ENCODE peak calls at places on chromosomes 13 and 19, in ten cellular contexts. One of them, this sample, is unnamed.
A peak's percentile ranks its signal among the peaks of the same experiment; 100 is the strongest.

GRCh38 chr19:29917911-29918310 is 24.1 kb upstream of the URI1 start:
- DNase-seq in HFF-Myc: no peak
- DNase-seq in AG09319: no peak
- DNase-seq in ascending aorta: no peak
- DNase-seq in cardiac muscle cell: no peak
- DNase-seq in cerebellum: no peak
- DNase-seq in HTR-8/SVneo: no peak
- DNase-seq in T-helper 2 cell: no peak
- DNase-seq in stimulated activated CD8-positive, alpha-beta memory T cell treated with anti-CD3 and anti-CD28 coated beads, Interleukin-7, amount 100 ng/mL, for 1 hour: no peak
- DNase-seq in hypothalamus: no peak
- DNase-seq in this sample: no peak

GRCh38 chr19:45253396-45254027 is 2.4 kb downstream of the MARK4 start:
- DNase-seq in cardiac muscle cell: peak; percentile 32
- DNase-seq in AG09319: no peak
- DNase-seq in ascending aorta: no peak
- DNase-seq in hypothalamus: no peak
- DNase-seq in T-helper 2 cell: peak; percentile 6
- DNase-seq in HFF-Myc: no peak
- DNase-seq in cerebellum: no peak
- DNase-seq in HTR-8/SVneo: no peak
- DNase-seq in stimulated activated CD8-positive, alpha-beta memory T cell treated with anti-CD3 and anti-CD28 coated beads, Interleukin-7, amount 100 ng/mL, for 1 hour: no peak
- DNase-seq in this sample: no peak

GRCh38 chr13:106915146-106915545 is 347.2 kb upstream of the ARGLU1 start:
- DNase-seq in cardiac muscle cell: no peak
- DNase-seq in HTR-8/SVneo: no peak
- DNase-seq in HFF-Myc: no peak
- DNase-seq in ascending aorta: no peak
- DNase-seq in T-helper 2 cell: no peak
- DNase-seq in AG09319: no peak
- DNase-seq in cerebellum: no peak
- DNase-seq in hypothalamus: no peak
- DNase-seq in stimulated activated CD8-positive, alpha-beta memory T cell treated with anti-CD3 and anti-CD28 coated beads, Interleukin-7, amount 100 ng/mL, for 1 hour: no peak
- DNase-seq in this sample: no peak

GRCh38 chr19:19342086-19343015 is 21.7 kb downstream of the MAU2 start:
- DNase-seq in cardiac muscle cell: peak; percentile 70
- DNase-seq in cerebellum: peak; percentile 61
- DNase-seq in ascending aorta: peak; percentile 70
- DNase-seq in AG09319: no peak
- DNase-seq in stimulated activated CD8-positive, alpha-beta memory T cell treated with anti-CD3 and anti-CD28 coated beads, Interleukin-7, amount 100 ng/mL, for 1 hour: no peak
- DNase-seq in T-helper 2 cell: no peak
- DNase-seq in HTR-8/SVneo: peak; percentile 74
- DNase-seq in HFF-Myc: no peak
- DNase-seq in hypothalamus: no peak
- DNase-seq in this sample: no peak

GRCh38 chr13:59750860-59751259 is 412.9 kb downstream of the DIAPH3 start:
- DNase-seq in AG09319: peak; percentile 67
- DNase-seq in cerebellum: peak; percentile 57
- DNase-seq in cardiac muscle cell: peak; percentile 75
- DNase-seq in hypothalamus: no peak
- DNase-seq in T-helper 2 cell: no peak
- DNase-seq in stimulated activated CD8-positive, alpha-beta memory T cell treated with anti-CD3 and anti-CD28 coated beads, Interleukin-7, amount 100 ng/mL, for 1 hour: no peak
- DNase-seq in HTR-8/SVneo: no peak
- DNase-seq in ascending aorta: no peak
- DNase-seq in HFF-Myc: peak; percentile 49
- DNase-seq in this sample: no peak

GRCh38 chr13:82747331-82747730 is 1134.9 kb downstream of the SLITRK1 start:
- DNase-seq in ascending aorta: no peak
- DNase-seq in HTR-8/SVneo: no peak
- DNase-seq in cerebellum: no peak
- DNase-seq in stimulated activated CD8-positive, alpha-beta memory T cell treated with anti-CD3 and anti-CD28 coated beads, Interleukin-7, amount 100 ng/mL, for 1 hour: no peak
- DNase-seq in AG09319: no peak
- DNase-seq in T-helper 2 cell: no peak
- DNase-seq in HFF-Myc: no peak
- DNase-seq in hypothalamus: no peak
- DNase-seq in cardiac muscle cell: no peak
- DNase-seq in this sample: no peak

GRCh38 chr13:83286737-83287136 is 595.5 kb downstream of the SLITRK1 start:
- DNase-seq in HFF-Myc: peak; percentile 22
- DNase-seq in ascending aorta: no peak
- DNase-seq in T-helper 2 cell: no peak
- DNase-seq in hypothalamus: no peak
- DNase-seq in AG09319: no peak
- DNase-seq in cardiac muscle cell: peak; percentile 15
- DNase-seq in HTR-8/SVneo: no peak
- DNase-seq in cerebellum: no peak
- DNase-seq in stimulated activated CD8-positive, alpha-beta memory T cell treated with anti-CD3 and anti-CD28 coated beads, Interleukin-7, amount 100 ng/mL, for 1 hour: no peak
- DNase-seq in this sample: no peak

GRCh38 chr13:75165543-75166230 is 316.3 kb downstream of the TBC1D4 start:
- DNase-seq in HTR-8/SVneo: no peak
- DNase-seq in HFF-Myc: no peak
- DNase-seq in ascending aorta: no peak
- DNase-seq in AG09319: no peak
- DNase-seq in cerebellum: no peak
- DNase-seq in T-helper 2 cell: no peak
- DNase-seq in cardiac muscle cell: no peak
- DNase-seq in hypothalamus: no peak
- DNase-seq in stimulated activated CD8-positive, alpha-beta memory T cell treated with anti-CD3 and anti-CD28 coated beads, Interleukin-7, amount 100 ng/mL, for 1 hour: no peak
- DNase-seq in this sample: no peak

GRCh38 chr13:94057618-94058017 is 421.9 kb downstream of the DCT start:
- DNase-seq in T-helper 2 cell: no peak
- DNase-seq in cardiac muscle cell: peak; percentile 29
- DNase-seq in cerebellum: no peak
- DNase-seq in AG09319: no peak
- DNase-seq in HTR-8/SVneo: no peak
- DNase-seq in ascending aorta: no peak
- DNase-seq in stimulated activated CD8-positive, alpha-beta memory T cell treated with anti-CD3 and anti-CD28 coated beads, Interleukin-7, amount 100 ng/mL, for 1 hour: no peak
- DNase-seq in hypothalamus: no peak
- DNase-seq in HFF-Myc: no peak
- DNase-seq in this sample: no peak

GRCh38 chr19:29266603-29267002 is 53.7 kb upstream of the UQCRFS1 start:
- DNase-seq in hypothalamus: no peak
- DNase-seq in ascending aorta: no peak
- DNase-seq in AG09319: no peak
- DNase-seq in HFF-Myc: no peak
- DNase-seq in stimulated activated CD8-positive, alpha-beta memory T cell treated with anti-CD3 and anti-CD28 coated beads, Interleukin-7, amount 100 ng/mL, for 1 hour: no peak
- DNase-seq in HTR-8/SVneo: no peak
- DNase-seq in cardiac muscle cell: no peak
- DNase-seq in cerebellum: no peak
- DNase-seq in T-helper 2 cell: no peak
- DNase-seq in this sample: no peak

GRCh38 chr13:105814219-105814901 is 721.1 kb downstream of the EFNB2 start:
- DNase-seq in HFF-Myc: no peak
- DNase-seq in T-helper 2 cell: no peak
- DNase-seq in cardiac muscle cell: no peak
- DNase-seq in stimulated activated CD8-positive, alpha-beta memory T cell treated with anti-CD3 and anti-CD28 coated beads, Interleukin-7, amount 100 ng/mL, for 1 hour: no peak
- DNase-seq in ascending aorta: no peak
- DNase-seq in hypothalamus: no peak
- DNase-seq in HTR-8/SVneo: no peak
- DNase-seq in AG09319: no peak
- DNase-seq in cerebellum: no peak
- DNase-seq in this sample: no peak

GRCh38 chr13:34587586-34587985 is 354.5 kb upstream of the NBEA start:
- DNase-seq in HTR-8/SVneo: no peak
- DNase-seq in AG09319: no peak
- DNase-seq in cardiac muscle cell: peak; percentile 35
- DNase-seq in stimulated activated CD8-positive, alpha-beta memory T cell treated with anti-CD3 and anti-CD28 coated beads, Interleukin-7, amount 100 ng/mL, for 1 hour: no peak
- DNase-seq in ascending aorta: no peak
- DNase-seq in hypothalamus: no peak
- DNase-seq in T-helper 2 cell: no peak
- DNase-seq in HFF-Myc: peak; percentile 5
- DNase-seq in cerebellum: no peak
- DNase-seq in this sample: no peak

GRCh38 chr19:55491546-55492360 is 3.5 kb downstream of the SSC5D start:
- DNase-seq in ascending aorta: no peak
- DNase-seq in stimulated activated CD8-positive, alpha-beta memory T cell treated with anti-CD3 and anti-CD28 coated beads, Interleukin-7, amount 100 ng/mL, for 1 hour: no peak
- DNase-seq in cardiac muscle cell: no peak
- DNase-seq in AG09319: no peak
- DNase-seq in HFF-Myc: no peak
- DNase-seq in hypothalamus: no peak
- DNase-seq in T-helper 2 cell: no peak
- DNase-seq in HTR-8/SVneo: no peak
- DNase-seq in cerebellum: no peak
- DNase-seq in this sample: no peak

GRCh38 chr19:37218592-37218935 is 550 bp downstream of the ZNF383 start:
- DNase-seq in ascending aorta: no peak
- DNase-seq in hypothalamus: no peak
- DNase-seq in HTR-8/SVneo: no peak
- DNase-seq in T-helper 2 cell: no peak
- DNase-seq in cerebellum: no peak
- DNase-seq in AG09319: no peak
- DNase-seq in HFF-Myc: peak; percentile 6
- DNase-seq in stimulated activated CD8-positive, alpha-beta memory T cell treated with anti-CD3 and anti-CD28 coated beads, Interleukin-7, amount 100 ng/mL, for 1 hour: no peak
- DNase-seq in cardiac muscle cell: no peak
- DNase-seq in this sample: no peak

GRCh38 chr13:74070065-74070464 is 64.1 kb downstream of the KLF12 start:
- DNase-seq in hypothalamus: no peak
- DNase-seq in stimulated activated CD8-positive, alpha-beta memory T cell treated with anti-CD3 and anti-CD28 coated beads, Interleukin-7, amount 100 ng/mL, for 1 hour: no peak
- DNase-seq in AG09319: no peak
- DNase-seq in HFF-Myc: no peak
- DNase-seq in cerebellum: no peak
- DNase-seq in cardiac muscle cell: no peak
- DNase-seq in HTR-8/SVneo: no peak
- DNase-seq in T-helper 2 cell: no peak
- DNase-seq in ascending aorta: no peak
- DNase-seq in this sample: peak; percentile 33

GRCh38 chr13:95480131-95480545 is 72.4 kb upstream of the CLDN10 start:
- DNase-seq in stimulated activated CD8-positive, alpha-beta memory T cell treated with anti-CD3 and anti-CD28 coated beads, Interleukin-7, amount 100 ng/mL, for 1 hour: no peak
- DNase-seq in AG09319: no peak
- DNase-seq in cerebellum: no peak
- DNase-seq in cardiac muscle cell: peak; percentile 68
- DNase-seq in HFF-Myc: no peak
- DNase-seq in HTR-8/SVneo: no peak
- DNase-seq in hypothalamus: no peak
- DNase-seq in ascending aorta: peak; percentile 67
- DNase-seq in T-helper 2 cell: no peak
- DNase-seq in this sample: no peak

GRCh38 chr19:13012390-13012689 is 17.1 kb downstream of the NFIX start:
- DNase-seq in ascending aorta: no peak
- DNase-seq in hypothalamus: no peak
- DNase-seq in AG09319: no peak
- DNase-seq in cerebellum: no peak
- DNase-seq in cardiac muscle cell: no peak
- DNase-seq in stimulated activated CD8-positive, alpha-beta memory T cell treated with anti-CD3 and anti-CD28 coated beads, Interleukin-7, amount 100 ng/mL, for 1 hour: no peak
- DNase-seq in T-helper 2 cell: no peak
- DNase-seq in HTR-8/SVneo: no peak
- DNase-seq in HFF-Myc: no peak
- DNase-seq in this sample: no peak

GRCh38 chr13:43783820-43784219 is 3.0 kb downstream of the ENOX1 start:
- DNase-seq in ascending aorta: no peak
- DNase-seq in HTR-8/SVneo: no peak
- DNase-seq in cardiac muscle cell: peak; percentile 67
- DNase-seq in cerebellum: no peak
- DNase-seq in T-helper 2 cell: no peak
- DNase-seq in AG09319: no peak
- DNase-seq in hypothalamus: no peak
- DNase-seq in stimulated activated CD8-positive, alpha-beta memory T cell treated with anti-CD3 and anti-CD28 coated beads, Interleukin-7, amount 100 ng/mL, for 1 hour: no peak
- DNase-seq in HFF-Myc: no peak
- DNase-seq in this sample: no peak

GRCh38 chr13:43546260-43546659 is 240.5 kb downstream of the ENOX1 start:
- DNase-seq in cerebellum: peak; percentile 7
- DNase-seq in HFF-Myc: no peak
- DNase-seq in hypothalamus: no peak
- DNase-seq in ascending aorta: no peak
- DNase-seq in stimulated activated CD8-positive, alpha-beta memory T cell treated with anti-CD3 and anti-CD28 coated beads, Interleukin-7, amount 100 ng/mL, for 1 hour: no peak
- DNase-seq in cardiac muscle cell: peak; percentile 59
- DNase-seq in HTR-8/SVneo: no peak
- DNase-seq in AG09319: no peak
- DNase-seq in T-helper 2 cell: no peak
- DNase-seq in this sample: no peak

GRCh38 chr13:64369121-64369520 is 2861.0 kb downstream of the PCDH9 start:
- DNase-seq in HFF-Myc: no peak
- DNase-seq in T-helper 2 cell: no peak
- DNase-seq in cerebellum: no peak
- DNase-seq in HTR-8/SVneo: no peak
- DNase-seq in stimulated activated CD8-positive, alpha-beta memory T cell treated with anti-CD3 and anti-CD28 coated beads, Interleukin-7, amount 100 ng/mL, for 1 hour: no peak
- DNase-seq in hypothalamus: no peak
- DNase-seq in AG09319: no peak
- DNase-seq in ascending aorta: no peak
- DNase-seq in cardiac muscle cell: peak; percentile 6
- DNase-seq in this sample: no peak

GRCh38 chr13:52617070-52618060 is 24.9 kb upstream of the HNRNPA1L2 start:
- DNase-seq in HTR-8/SVneo: peak; percentile 75
- DNase-seq in HFF-Myc: peak; percentile 76
- DNase-seq in ascending aorta: peak; percentile 91
- DNase-seq in AG09319: peak; percentile 49
- DNase-seq in T-helper 2 cell: peak; percentile 76
- DNase-seq in hypothalamus: no peak
- DNase-seq in cardiac muscle cell: peak; percentile 90
- DNase-seq in stimulated activated CD8-positive, alpha-beta memory T cell treated with anti-CD3 and anti-CD28 coated beads, Interleukin-7, amount 100 ng/mL, for 1 hour: peak; percentile 63
- DNase-seq in cerebellum: peak; percentile 87
- DNase-seq in this sample: peak; percentile 68

GRCh38 chr19:19562665-19563347 is 24.7 kb downstream of the CILP2 start:
- DNase-seq in hypothalamus: no peak
- DNase-seq in AG09319: no peak
- DNase-seq in cardiac muscle cell: no peak
- DNase-seq in HFF-Myc: no peak
- DNase-seq in HTR-8/SVneo: no peak
- DNase-seq in cerebellum: no peak
- DNase-seq in ascending aorta: no peak
- DNase-seq in T-helper 2 cell: no peak
- DNase-seq in stimulated activated CD8-positive, alpha-beta memory T cell treated with anti-CD3 and anti-CD28 coated beads, Interleukin-7, amount 100 ng/mL, for 1 hour: no peak
- DNase-seq in this sample: no peak

GRCh38 chr13:27605610-27606200 is 14.6 kb downstream of the LNX2 start:
- DNase-seq in cerebellum: no peak
- DNase-seq in ascending aorta: no peak
- DNase-seq in hypothalamus: no peak
- DNase-seq in T-helper 2 cell: no peak
- DNase-seq in cardiac muscle cell: peak; percentile 22
- DNase-seq in stimulated activated CD8-positive, alpha-beta memory T cell treated with anti-CD3 and anti-CD28 coated beads, Interleukin-7, amount 100 ng/mL, for 1 hour: no peak
- DNase-seq in HFF-Myc: no peak
- DNase-seq in AG09319: no peak
- DNase-seq in HTR-8/SVneo: no peak
- DNase-seq in this sample: no peak

GRCh38 chr13:113854238-113855011 is 9.5 kb downstream of the GAS6 start:
- DNase-seq in T-helper 2 cell: no peak
- DNase-seq in ascending aorta: no peak
- DNase-seq in hypothalamus: no peak
- DNase-seq in HFF-Myc: no peak
- DNase-seq in cardiac muscle cell: peak; percentile 41
- DNase-seq in cerebellum: no peak
- DNase-seq in AG09319: no peak
- DNase-seq in HTR-8/SVneo: no peak
- DNase-seq in stimulated activated CD8-positive, alpha-beta memory T cell treated with anti-CD3 and anti-CD28 coated beads, Interleukin-7, amount 100 ng/mL, for 1 hour: no peak
- DNase-seq in this sample: no peak

GRCh38 chr19:741506-742131 is 9.3 kb upstream of the MISP start:
- DNase-seq in cerebellum: no peak
- DNase-seq in HTR-8/SVneo: peak; percentile 31
- DNase-seq in T-helper 2 cell: no peak
- DNase-seq in HFF-Myc: no peak
- DNase-seq in ascending aorta: no peak
- DNase-seq in AG09319: no peak
- DNase-seq in cardiac muscle cell: no peak
- DNase-seq in stimulated activated CD8-positive, alpha-beta memory T cell treated with anti-CD3 and anti-CD28 coated beads, Interleukin-7, amount 100 ng/mL, for 1 hour: no peak
- DNase-seq in hypothalamus: no peak
- DNase-seq in this sample: no peak

GRCh38 chr19:15248648-15249559 is 16.7 kb upstream of the EPHX3 start:
- DNase-seq in cerebellum: no peak
- DNase-seq in ascending aorta: peak; percentile 96
- DNase-seq in stimulated activated CD8-positive, alpha-beta memory T cell treated with anti-CD3 and anti-CD28 coated beads, Interleukin-7, amount 100 ng/mL, for 1 hour: no peak
- DNase-seq in HTR-8/SVneo: peak; percentile 91
- DNase-seq in HFF-Myc: no peak
- DNase-seq in hypothalamus: no peak
- DNase-seq in AG09319: peak; percentile 63
- DNase-seq in cardiac muscle cell: peak; percentile 92
- DNase-seq in T-helper 2 cell: no peak
- DNase-seq in this sample: no peak

GRCh38 chr19:43675269-43675879 is 5.4 kb upstream of the PLAUR start:
- DNase-seq in cardiac muscle cell: peak; percentile 23
- DNase-seq in HTR-8/SVneo: no peak
- DNase-seq in HFF-Myc: no peak
- DNase-seq in cerebellum: no peak
- DNase-seq in stimulated activated CD8-positive, alpha-beta memory T cell treated with anti-CD3 and anti-CD28 coated beads, Interleukin-7, amount 100 ng/mL, for 1 hour: no peak
- DNase-seq in AG09319: no peak
- DNase-seq in hypothalamus: no peak
- DNase-seq in T-helper 2 cell: no peak
- DNase-seq in ascending aorta: no peak
- DNase-seq in this sample: no peak

GRCh38 chr13:109145631-109146030 is 516.2 kb downstream of the MYO16 start:
- DNase-seq in cardiac muscle cell: peak; percentile 84
- DNase-seq in hypothalamus: no peak
- DNase-seq in AG09319: no peak
- DNase-seq in HTR-8/SVneo: peak; percentile 61
- DNase-seq in cerebellum: peak; percentile 39
- DNase-seq in T-helper 2 cell: no peak
- DNase-seq in HFF-Myc: peak; percentile 55
- DNase-seq in ascending aorta: no peak
- DNase-seq in stimulated activated CD8-positive, alpha-beta memory T cell treated with anti-CD3 and anti-CD28 coated beads, Interleukin-7, amount 100 ng/mL, for 1 hour: no peak
- DNase-seq in this sample: no peak